ENCODE peak calls at places on chromosomes 1 and 21, in seven cellular contexts. One of them, this sample, is unnamed.
A peak's percentile ranks its signal among the peaks of the same experiment; 100 is the strongest.

GRCh38 chr1:21707891-21708290 is 38.7 kb upstream of the RAP1GAP start:
- DNase-seq in upper lobe of right lung: no peak
- DNase-seq in Panc1: no peak
- DNase-seq in SK-N-SH: no peak
- DNase-seq in PC-9: no peak
- DNase-seq in uterus: no peak
- DNase-seq in GM23338: no peak
- DNase-seq in this sample: no peak

GRCh38 chr21:28439852-28440251 is 552.8 kb downstream of the LTN1 start:
- DNase-seq in GM23338: no peak
- DNase-seq in upper lobe of right lung: no peak
- DNase-seq in SK-N-SH: no peak
- DNase-seq in Panc1: no peak
- DNase-seq in PC-9: no peak
- DNase-seq in uterus: peak; percentile 51
- DNase-seq in this sample: no peak

GRCh38 chr1:198449281-198449680 is 91.2 kb downstream of the ATP6V1G3 start:
- DNase-seq in Panc1: no peak
- DNase-seq in SK-N-SH: no peak
- DNase-seq in uterus: no peak
- DNase-seq in GM23338: no peak
- DNase-seq in upper lobe of right lung: no peak
- DNase-seq in PC-9: peak; percentile 71
- DNase-seq in this sample: no peak

GRCh38 chr1:154221815-154222081 is 993 bp downstream of the UBAP2L start:
- DNase-seq in PC-9: no peak
- DNase-seq in GM23338: peak; percentile 16
- DNase-seq in uterus: no peak
- DNase-seq in upper lobe of right lung: no peak
- DNase-seq in Panc1: no peak
- DNase-seq in SK-N-SH: no peak
- DNase-seq in this sample: no peak

GRCh38 chr1:208242186-208242585 is 2.0 kb downstream of the PLXNA2 start:
- DNase-seq in PC-9: no peak
- DNase-seq in SK-N-SH: no peak
- DNase-seq in GM23338: no peak
- DNase-seq in uterus: no peak
- DNase-seq in Panc1: no peak
- DNase-seq in upper lobe of right lung: no peak
- DNase-seq in this sample: no peak

GRCh38 chr1:91920001-91920400 is 29.2 kb upstream of the BRDT start:
- DNase-seq in upper lobe of right lung: no peak
- DNase-seq in PC-9: no peak
- DNase-seq in uterus: no peak
- DNase-seq in Panc1: no peak
- DNase-seq in GM23338: no peak
- DNase-seq in SK-N-SH: no peak
- DNase-seq in this sample: no peak

GRCh38 chr1:99005537-99005942 is 879 bp upstream of the PLPPR5 start:
- DNase-seq in SK-N-SH: peak; percentile 55
- DNase-seq in uterus: no peak
- DNase-seq in GM23338: peak; percentile 70
- DNase-seq in Panc1: no peak
- DNase-seq in upper lobe of right lung: no peak
- DNase-seq in PC-9: no peak
- DNase-seq in this sample: no peak

GRCh38 chr1:28111157-28111556 is 22.7 kb upstream of the EYA3 start:
- DNase-seq in SK-N-SH: no peak
- DNase-seq in GM23338: no peak
- DNase-seq in Panc1: no peak
- DNase-seq in PC-9: peak; percentile 40
- DNase-seq in uterus: no peak
- DNase-seq in upper lobe of right lung: no peak
- DNase-seq in this sample: no peak

GRCh38 chr1:154993572-154994268 is at the start of gene LENEP:
- DNase-seq in upper lobe of right lung: peak; percentile 47
- DNase-seq in uterus: no peak
- DNase-seq in PC-9: no peak
- DNase-seq in SK-N-SH: peak; percentile 9
- DNase-seq in Panc1: no peak
- DNase-seq in GM23338: no peak
- DNase-seq in this sample: no peak

GRCh38 chr1:17802164-17802563 is 47.0 kb downstream of the ACTL8 start:
- DNase-seq in GM23338: no peak
- DNase-seq in SK-N-SH: no peak
- DNase-seq in upper lobe of right lung: no peak
- DNase-seq in uterus: no peak
- DNase-seq in Panc1: no peak
- DNase-seq in PC-9: no peak
- DNase-seq in this sample: no peak

GRCh38 chr1:12098786-12099185 is 35.7 kb downstream of the TNFRSF8 start:
- DNase-seq in uterus: no peak
- DNase-seq in GM23338: no peak
- DNase-seq in SK-N-SH: no peak
- DNase-seq in PC-9: no peak
- DNase-seq in Panc1: no peak
- DNase-seq in upper lobe of right lung: no peak
- DNase-seq in this sample: no peak

GRCh38 chr1:31792541-31792940 is 23.3 kb downstream of the SPOCD1 start:
- DNase-seq in upper lobe of right lung: peak; percentile 36
- DNase-seq in uterus: peak; percentile 6
- DNase-seq in Panc1: no peak
- DNase-seq in PC-9: no peak
- DNase-seq in GM23338: no peak
- DNase-seq in SK-N-SH: no peak
- DNase-seq in this sample: no peak

GRCh38 chr1:207950750-207951149 is 39.8 kb upstream of the CD34 start:
- DNase-seq in uterus: no peak
- DNase-seq in Panc1: no peak
- DNase-seq in PC-9: peak; percentile 33
- DNase-seq in upper lobe of right lung: no peak
- DNase-seq in SK-N-SH: no peak
- DNase-seq in GM23338: no peak
- DNase-seq in this sample: no peak

GRCh38 chr1:25658791-25659431 is 42.3 kb downstream of the MAN1C1 start:
- DNase-seq in Panc1: no peak
- DNase-seq in PC-9: no peak
- DNase-seq in SK-N-SH: peak; percentile 80
- DNase-seq in uterus: peak; percentile 88
- DNase-seq in upper lobe of right lung: peak; percentile 60
- DNase-seq in GM23338: no peak
- DNase-seq in this sample: no peak

GRCh38 chr1:228334226-228334935 is 72.3 kb downstream of the TRIM11 start:
- DNase-seq in uterus: peak; percentile 6
- DNase-seq in SK-N-SH: no peak
- DNase-seq in PC-9: no peak
- DNase-seq in GM23338: no peak
- DNase-seq in upper lobe of right lung: peak; percentile 53
- DNase-seq in Panc1: no peak
- DNase-seq in this sample: no peak

GRCh38 chr1:91725961-91726704 is 159.8 kb downstream of the TGFBR3 start:
- DNase-seq in Panc1: no peak
- DNase-seq in PC-9: no peak
- DNase-seq in GM23338: no peak
- DNase-seq in SK-N-SH: no peak
- DNase-seq in upper lobe of right lung: no peak
- DNase-seq in uterus: peak; percentile 81
- DNase-seq in this sample: no peak

GRCh38 chr1:173580081-173580480 is 22.8 kb downstream of the SLC9C2 start:
- DNase-seq in SK-N-SH: no peak
- DNase-seq in upper lobe of right lung: no peak
- DNase-seq in PC-9: no peak
- DNase-seq in GM23338: no peak
- DNase-seq in Panc1: no peak
- DNase-seq in uterus: no peak
- DNase-seq in this sample: no peak

GRCh38 chr1:43774359-43774758 is 67.0 kb downstream of the ST3GAL3 start:
- DNase-seq in SK-N-SH: no peak
- DNase-seq in Panc1: no peak
- DNase-seq in PC-9: peak; percentile 58
- DNase-seq in GM23338: no peak
- DNase-seq in uterus: no peak
- DNase-seq in upper lobe of right lung: no peak
- DNase-seq in this sample: no peak

GRCh38 chr1:114468710-114469468 is 42.1 kb downstream of the TRIM33 start:
- DNase-seq in uterus: no peak
- DNase-seq in PC-9: no peak
- DNase-seq in GM23338: no peak
- DNase-seq in upper lobe of right lung: no peak
- DNase-seq in Panc1: no peak
- DNase-seq in SK-N-SH: no peak
- DNase-seq in this sample: no peak

GRCh38 chr1:158932171-158932570 is 819 bp downstream of the PYHIN1 start:
- DNase-seq in Panc1: no peak
- DNase-seq in upper lobe of right lung: no peak
- DNase-seq in SK-N-SH: no peak
- DNase-seq in GM23338: no peak
- DNase-seq in uterus: no peak
- DNase-seq in PC-9: no peak
- DNase-seq in this sample: no peak

DNA sequence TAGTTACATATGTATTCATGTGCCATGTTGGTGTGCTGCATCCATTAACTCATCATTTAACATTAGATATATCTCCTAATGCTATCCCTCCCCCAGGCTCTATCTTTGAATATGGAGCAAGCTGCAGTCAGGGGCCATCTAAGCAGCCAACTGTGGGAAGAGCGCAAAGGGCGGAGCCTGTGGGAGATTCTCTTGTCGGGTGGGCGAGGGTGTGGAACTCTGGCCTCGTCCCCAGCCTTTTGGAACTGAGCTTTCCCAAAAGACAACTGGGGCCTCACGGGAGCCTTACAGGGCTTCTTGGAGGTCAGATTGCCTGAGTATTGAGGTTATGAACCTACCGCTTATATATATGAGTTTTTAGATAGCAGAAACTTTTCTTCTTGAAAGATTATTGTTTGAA is 117.2 kb downstream of the HHAT start:
- DNase-seq in GM23338: no peak
- DNase-seq in SK-N-SH: no peak
- DNase-seq in uterus: no peak
- DNase-seq in Panc1: no peak
- DNase-seq in upper lobe of right lung: no peak
- DNase-seq in PC-9: no peak
- DNase-seq in this sample: no peak
- H3K27ac ChIP-seq in GM23338: no peak overlapping the region
- H3K27ac ChIP-seq in SK-N-SH: no peak overlapping the region
- H3K27ac ChIP-seq in uterus: no peak overlapping the region
- H3K27ac ChIP-seq in Panc1: no peak overlapping the region
- H3K27ac ChIP-seq in upper lobe of right lung: no peak overlapping the region
- H3K27ac ChIP-seq in PC-9: no peak overlapping the region
- H3K27ac ChIP-seq in this sample: no peak overlapping the region

DNA sequence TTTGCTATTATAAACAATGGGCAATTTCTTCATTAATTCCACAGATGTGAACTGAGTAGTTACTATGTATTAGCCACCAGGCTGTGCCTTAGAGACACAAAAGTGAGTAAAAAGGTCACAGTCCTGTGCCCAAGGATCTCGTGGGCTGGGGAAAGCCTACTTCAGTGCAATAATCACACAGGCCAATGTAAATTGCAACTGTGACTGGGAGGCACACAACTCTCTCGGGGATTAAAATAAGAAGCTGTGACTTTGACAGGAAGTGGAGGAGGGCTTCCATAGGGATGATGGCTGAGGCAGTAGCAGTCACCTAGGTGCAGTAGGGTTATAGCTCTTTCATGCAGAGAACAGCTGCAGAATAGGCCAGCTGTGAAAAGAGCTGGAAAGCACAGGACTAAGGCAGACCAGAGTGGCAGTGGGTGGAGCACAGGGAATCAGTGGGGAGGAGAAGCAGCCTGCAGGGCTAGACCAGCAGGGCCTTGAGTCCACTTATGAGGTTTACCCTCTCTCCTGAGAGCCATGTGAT is 121.9 kb downstream of the MAB21L3 start:
- DNase-seq in upper lobe of right lung: no peak
- DNase-seq in PC-9: no peak
- DNase-seq in uterus: no peak
- DNase-seq in SK-N-SH: no peak
- DNase-seq in GM23338: no peak
- DNase-seq in Panc1: no peak
- DNase-seq in this sample: no peak
- TF ChIP-seq CTCF in upper lobe of right lung: no peak
- TF ChIP-seq CTCF in PC-9: peak; percentile 53
- TF ChIP-seq CTCF in uterus: no peak
- TF ChIP-seq CTCF in SK-N-SH: no peak
- TF ChIP-seq CTCF in GM23338: no peak
- TF ChIP-seq CTCF in Panc1: no peak
- TF ChIP-seq CTCF in this sample: peak; percentile 45

DNA sequence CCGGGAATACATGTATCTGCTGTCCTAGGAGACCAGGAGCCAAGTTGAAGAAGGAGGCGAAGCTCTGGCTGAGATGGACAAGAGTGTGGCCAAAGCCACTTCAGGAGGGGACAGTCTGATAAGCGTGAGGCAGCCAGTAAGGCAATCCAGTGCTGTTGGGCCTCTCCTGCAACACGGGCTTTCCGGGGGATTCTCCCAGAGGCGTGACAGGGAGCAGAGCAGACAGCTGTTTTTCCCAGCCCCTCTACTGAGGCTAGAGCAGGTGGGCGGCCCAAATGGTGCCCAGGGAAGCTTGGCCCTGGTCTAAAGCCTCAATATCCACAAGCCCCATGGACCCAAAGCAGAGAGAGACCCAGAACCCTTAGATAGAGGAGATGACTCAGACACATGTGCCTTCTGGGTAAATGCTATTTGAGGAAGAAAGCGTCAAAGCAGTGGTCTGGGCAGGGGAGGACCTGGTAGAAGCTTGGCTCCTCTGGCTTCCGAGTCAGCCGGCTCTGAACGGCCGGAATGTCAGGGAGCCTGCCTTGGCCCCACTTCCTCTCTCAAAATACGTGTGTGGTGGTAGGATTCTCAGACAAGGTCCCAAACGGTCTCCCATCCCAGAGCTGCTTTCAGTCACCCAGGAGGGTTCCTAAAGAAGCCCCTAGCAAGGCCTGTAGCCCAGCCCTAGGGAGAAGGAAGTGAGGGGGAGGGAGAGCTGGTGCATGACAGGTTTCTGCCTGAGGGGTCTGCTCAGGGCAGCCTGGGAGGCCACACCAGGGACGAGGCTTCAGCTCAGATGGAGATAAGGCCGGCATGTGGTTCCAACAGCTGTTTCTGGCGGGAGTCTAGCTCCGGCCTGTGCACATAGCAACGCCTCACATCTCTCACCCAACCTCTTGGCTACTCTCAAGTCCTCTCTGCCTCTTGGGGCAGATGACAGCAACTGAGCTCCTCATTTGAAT is 28.9 kb downstream of the PIK3C2B start:
- DNase-seq in GM23338: no peak
- DNase-seq in upper lobe of right lung: no peak
- DNase-seq in Panc1: no peak
- DNase-seq in uterus: no peak
- DNase-seq in SK-N-SH: peak; percentile 46
- DNase-seq in PC-9: no peak
- DNase-seq in this sample: no peak
- H3K4me1 ChIP-seq in GM23338: no peaks in the 10 kb centered on the region
- H3K4me1 ChIP-seq in upper lobe of right lung: peaks cover 63% of the 10 kb centered on the region
- H3K4me1 ChIP-seq in Panc1: no peaks in the 10 kb centered on the region
- H3K4me1 ChIP-seq in uterus: peaks cover 13% of the 10 kb centered on the region
- H3K4me1 ChIP-seq in SK-N-SH: peaks cover 12% of the 10 kb centered on the region
- H3K4me1 ChIP-seq in PC-9: no peaks in the 10 kb centered on the region
- H3K4me1 ChIP-seq in this sample: peaks cover 35% of the 10 kb centered on the region

DNA sequence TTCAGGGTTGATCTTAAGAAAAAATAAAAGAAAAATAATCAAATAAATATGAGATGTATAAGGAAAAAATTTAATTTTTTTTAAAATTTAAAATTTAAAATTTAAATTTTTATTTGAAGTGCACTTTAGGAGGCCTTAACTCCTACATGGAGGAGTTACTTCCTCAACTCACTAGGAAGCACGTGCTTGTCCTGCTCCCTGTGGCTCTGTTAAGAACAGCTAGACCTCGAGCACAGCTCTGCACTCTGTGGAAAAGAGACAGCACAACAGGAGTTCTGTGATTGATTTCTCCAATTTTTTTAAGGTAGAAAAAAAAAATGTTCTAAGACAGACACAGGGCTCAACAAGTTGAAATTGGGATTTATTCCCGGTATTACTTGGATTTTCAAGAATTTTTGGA is 356.7 kb upstream of the LYPLAL1 start:
- DNase-seq in upper lobe of right lung: no peak
- DNase-seq in SK-N-SH: no peak
- DNase-seq in GM23338: peak; percentile 24
- DNase-seq in uterus: peak; percentile 18
- DNase-seq in Panc1: no peak
- DNase-seq in PC-9: no peak
- DNase-seq in this sample: no peak
- H3K27ac ChIP-seq in upper lobe of right lung: no peak overlapping the region
- H3K27ac ChIP-seq in SK-N-SH: no peak overlapping the region
- H3K27ac ChIP-seq in GM23338: no peak overlapping the region
- H3K27ac ChIP-seq in uterus: peak overlapping the region; percentile 52
- H3K27ac ChIP-seq in Panc1: no peak overlapping the region
- H3K27ac ChIP-seq in PC-9: no peak overlapping the region
- H3K27ac ChIP-seq in this sample: no peak overlapping the region